ENCODE peak calls at places on chromosomes 16 and 17, in six cellular contexts. Q is trophoblast cell, K is H1, X is H9, C is mesenchymal stem cell, G is neuronal stem cell. S is an unnamed sample.

GRCh38 chr16:66898207-66898606 is 17.9 kb downstream of the PDP2 start:
- DNase-seq in Q (no peak), K (no peak), X (no peak), C (peak), G (no peak), S (peak)

GRCh38 chr17:49815761-49816281 is 27.3 kb downstream of the KAT7 start:
- DNase-seq in Q (no peak), K (no peak), X (peak), C (no peak), G (peak), S (no peak)

GRCh38 chr17:68519911-68520310 is 7.7 kb downstream of the PRKAR1A start:
- DNase-seq in Q (no peak), K (no peak), X (no peak), C (no peak), G (no peak), S (no peak)

GRCh38 chr17:43212641-43213490 is 1.2 kb downstream of the TMEM106A start:
- DNase-seq in Q (peak), K (no peak), X (no peak), C (no peak), G (no peak), S (no peak)

GRCh38 chr16:23114131-23114904 is 34.9 kb downstream of the USP31 start:
- DNase-seq in Q (no peak), K (no peak), X (no peak), C (no peak), G (no peak), S (no peak)

GRCh38 chr17:19945009-19945650 is 32.5 kb downstream of the AKAP10 start:
- DNase-seq in Q (no peak), K (no peak), X (no peak), C (no peak), G (no peak), S (no peak)

GRCh38 chr17:56891751-56892150 is 22.1 kb downstream of the TRIM25 start:
- DNase-seq in Q (peak), K (peak), X (peak), C (no peak), G (no peak), S (no peak)

GRCh38 chr17:76104140-76104895 is 731 bp upstream of the EXOC7 start:
- DNase-seq in Q (no peak), K (no peak), X (no peak), C (no peak), G (no peak), S (no peak)

GRCh38 chr16:77860944-77861343 is 72.6 kb downstream of the VAT1L start:
- DNase-seq in Q (no peak), K (no peak), X (no peak), C (no peak), G (no peak), S (no peak)

GRCh38 chr17:40345161-40346034 is 19.1 kb downstream of the GJD3 start:
- DNase-seq in Q (peak), K (peak), X (peak), C (peak), G (peak), S (peak)

GRCh38 chr16:12231666-12232065 is 255.1 kb downstream of the SNX29 start:
- DNase-seq in Q (no peak), K (no peak), X (no peak), C (peak), G (no peak), S (peak)

GRCh38 chr16:67441289-67441753 is 10.4 kb downstream of the HSD11B2 start:
- DNase-seq in Q (no peak), K (no peak), X (no peak), C (no peak), G (no peak), S (no peak)

GRCh38 chr17:55609737-55610201 is 98.5 kb upstream of the SMIM36 start:
- DNase-seq in Q (no peak), K (no peak), X (no peak), C (peak), G (no peak), S (peak)

GRCh38 chr17:27546624-27547300 is 84.2 kb upstream of the LGALS9 start:
- DNase-seq in Q (no peak), K (no peak), X (no peak), C (no peak), G (no peak), S (peak)

GRCh38 chr16:86075488-86075785 is 176.5 kb downstream of the IRF8 start:
- DNase-seq in Q (no peak), K (no peak), X (peak), C (peak), G (no peak), S (peak)

GRCh38 chr17:73182616-73183310 is 10.1 kb upstream of the COG1 start:
- DNase-seq in Q (no peak), K (no peak), X (no peak), C (no peak), G (no peak), S (no peak)

GRCh38 chr16:52825882-52826281 is 226.8 kb downstream of the CHD9NB start:
- DNase-seq in Q (no peak), K (no peak), X (no peak), C (peak), G (no peak), S (no peak)

GRCh38 chr17:76532072-76532651 is 5.3 kb downstream of the CYGB start:
- DNase-seq in Q (peak), K (no peak), X (no peak), C (peak), G (no peak), S (peak)

GRCh38 chr17:74795327-74796020 is 19.3 kb upstream of the NAT9 start:
- DNase-seq in Q (no peak), K (no peak), X (no peak), C (no peak), G (no peak), S (no peak)

GRCh38 chr17:58184308-58184985 is 8.1 kb upstream of the EPX start:
- DNase-seq in Q (no peak), K (no peak), X (peak), C (no peak), G (peak), S (peak)

GRCh38 chr16:53159781-53160436 is 105.1 kb downstream of the CHD9 start:
- DNase-seq in Q (peak), K (peak), X (no peak), C (peak), G (peak), S (peak)

GRCh38 chr17:78537217-78537860 is 39.9 kb downstream of the DNAH17 start:
- DNase-seq in Q (no peak), K (no peak), X (no peak), C (no peak), G (no peak), S (no peak)

GRCh38 chr16:57091200-57091989 is 988 bp upstream of the CPNE2 start:
- DNase-seq in Q (peak), K (peak), X (peak), C (peak), G (no peak), S (peak)

GRCh38 chr17:5526821-5527598 is 40.6 kb downstream of the MIS12 start:
- DNase-seq in Q (peak), K (no peak), X (no peak), C (peak), G (peak), S (peak)

GRCh38 chr16:71537643-71538042 is 11.4 kb downstream of the CHST4 start:
- DNase-seq in Q (peak), K (peak), X (peak), C (peak), G (no peak), S (peak)

GRCh38 chr16:63458842-63459241 is 1422.6 kb upstream of the CDH8 start:
- DNase-seq in Q (no peak), K (no peak), X (no peak), C (peak), G (no peak), S (no peak)

GRCh38 chr16:3188925-3189825 is 1.2 kb downstream of the OR1F1 start:
- DNase-seq in Q (peak), K (peak), X (peak), C (peak), G (no peak), S (peak)

GRCh38 chr16:88930716-88931115 is 46.3 kb downstream of the CBFA2T3 start:
- DNase-seq in Q (no peak), K (no peak), X (no peak), C (no peak), G (no peak), S (no peak)

GRCh38 chr16:82629441-82630027 is 2.8 kb downstream of the CDH13 start:
- DNase-seq in Q (peak), K (no peak), X (no peak), C (peak), G (no peak), S (peak)

GRCh38 chr16:12016166-12016947 is 39.8 kb downstream of the SNX29 start:
- DNase-seq in Q (no peak), K (no peak), X (no peak), C (no peak), G (no peak), S (peak)

GRCh38 chr16:75097941-75098897 is 18.4 kb downstream of the LDHD start:
- DNase-seq in Q (peak), K (no peak), X (no peak), C (no peak), G (no peak), S (no peak)

GRCh38 chr16:50496990-50497389 is 51.2 kb upstream of the NKD1 start:
- DNase-seq in Q (no peak), K (no peak), X (no peak), C (no peak), G (no peak), S (no peak)

GRCh38 chr17:36846410-36847292 is 90.6 kb upstream of the LHX1 start:
- DNase-seq in Q (no peak), K (no peak), X (no peak), C (no peak), G (no peak), S (no peak)
- H2AK5ac ChIP-seq in Q (no peak), K (no peak), X (no peak), C (peak), G (peak), S (no peak)

GRCh38 chr16:87472142-87472778 is 20.6 kb downstream of the ZCCHC14 start:
- DNase-seq in Q (no peak), K (no peak), X (no peak), C (no peak), G (no peak), S (no peak)
- H3K14ac ChIP-seq in Q (no peak), K (no peak), X (no peak), C (no peak), G (peak), S (no peak)

GRCh38 chr16:65888201-65888600 is 478.3 kb upstream of the CDH5 start:
- DNase-seq in Q (no peak), K (no peak), X (no peak), C (no peak), G (no peak), S (no peak)

GRCh38 chr16:65878347-65878746 is 488.1 kb upstream of the CDH5 start:
- DNase-seq in Q (no peak), K (no peak), X (no peak), C (no peak), G (no peak), S (no peak)

GRCh38 chr16:65889533-65889966 is 476.9 kb upstream of the CDH5 start:
- DNase-seq in Q (no peak), K (no peak), X (no peak), C (no peak), G (no peak), S (peak)

DNA sequence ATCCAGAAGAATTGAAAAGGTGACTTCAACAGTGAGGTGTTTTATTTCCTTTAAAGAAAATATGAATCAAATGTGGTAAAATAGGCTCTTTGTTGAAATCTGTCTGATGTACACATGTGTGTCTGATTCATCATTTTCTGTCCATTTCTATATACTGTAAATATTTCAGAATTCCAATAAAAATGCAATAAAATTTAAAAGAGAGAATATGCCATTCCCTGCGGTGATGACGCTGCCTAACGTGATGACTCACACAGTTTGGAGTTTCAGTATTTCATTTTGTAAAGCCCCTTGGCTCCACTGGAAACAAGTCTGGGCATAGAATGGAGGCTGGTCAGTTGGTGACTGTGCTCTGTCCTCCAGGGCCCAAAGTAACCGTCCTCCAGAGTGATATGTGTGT is 482.5 kb upstream of the CDH5 start:
- DNase-seq in Q (no peak), K (no peak), X (no peak), C (no peak), G (no peak), S (peak)
- H2AK5ac ChIP-seq in Q (no peak), K (no peak), X (no peak), C (no peak), G (no peak), S (no peak)

GRCh38 chr16:28842696-28843095 is 3.5 kb downstream of the TUFM start:
- DNase-seq in Q (no peak), K (no peak), X (no peak), C (no peak), G (no peak), S (no peak)
- H3K14ac ChIP-seq in Q (no peak), K (no peak), X (no peak), C (no peak), G (no peak), S (no peak)

DNA sequence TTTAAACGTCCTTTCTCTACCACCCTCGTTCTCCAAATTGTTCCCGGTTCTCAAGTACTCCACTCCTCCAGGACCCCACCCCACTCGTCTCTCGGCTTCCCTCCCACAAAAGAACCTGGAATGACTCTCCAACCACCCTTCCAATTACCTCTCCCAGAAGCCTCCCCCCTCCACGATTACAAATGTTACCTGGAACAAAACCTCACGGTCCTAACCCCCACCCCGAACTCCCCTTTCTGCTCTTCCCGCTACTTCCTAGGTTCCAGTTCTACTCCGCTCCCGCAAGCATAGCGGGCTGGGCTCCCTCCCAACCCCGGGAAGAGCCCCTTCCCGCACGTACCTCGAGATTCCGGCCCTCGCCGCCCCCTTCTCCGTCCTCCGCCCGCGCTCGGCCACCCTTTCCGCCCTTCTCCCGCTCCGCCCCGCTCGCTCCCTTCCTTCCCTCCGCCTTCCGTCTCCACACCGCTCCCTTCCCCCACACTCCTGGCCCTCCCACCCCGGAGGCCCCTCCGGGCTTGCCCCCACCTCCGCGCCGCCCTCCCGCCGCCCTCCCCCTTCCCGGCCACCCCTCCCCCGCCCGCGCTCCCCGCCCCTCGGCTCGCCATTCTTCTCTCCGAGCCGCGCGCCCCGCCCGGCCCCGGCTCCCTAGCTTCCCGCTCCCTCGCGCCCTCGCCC is 502 bp downstream of the CHTF8 start:
- DNase-seq in Q (peak), K (peak), X (peak), C (peak), G (peak), S (peak)
- H2AK5ac ChIP-seq in Q (peak), K (no peak), X (no peak), C (peak), G (peak), S (peak)

DNA sequence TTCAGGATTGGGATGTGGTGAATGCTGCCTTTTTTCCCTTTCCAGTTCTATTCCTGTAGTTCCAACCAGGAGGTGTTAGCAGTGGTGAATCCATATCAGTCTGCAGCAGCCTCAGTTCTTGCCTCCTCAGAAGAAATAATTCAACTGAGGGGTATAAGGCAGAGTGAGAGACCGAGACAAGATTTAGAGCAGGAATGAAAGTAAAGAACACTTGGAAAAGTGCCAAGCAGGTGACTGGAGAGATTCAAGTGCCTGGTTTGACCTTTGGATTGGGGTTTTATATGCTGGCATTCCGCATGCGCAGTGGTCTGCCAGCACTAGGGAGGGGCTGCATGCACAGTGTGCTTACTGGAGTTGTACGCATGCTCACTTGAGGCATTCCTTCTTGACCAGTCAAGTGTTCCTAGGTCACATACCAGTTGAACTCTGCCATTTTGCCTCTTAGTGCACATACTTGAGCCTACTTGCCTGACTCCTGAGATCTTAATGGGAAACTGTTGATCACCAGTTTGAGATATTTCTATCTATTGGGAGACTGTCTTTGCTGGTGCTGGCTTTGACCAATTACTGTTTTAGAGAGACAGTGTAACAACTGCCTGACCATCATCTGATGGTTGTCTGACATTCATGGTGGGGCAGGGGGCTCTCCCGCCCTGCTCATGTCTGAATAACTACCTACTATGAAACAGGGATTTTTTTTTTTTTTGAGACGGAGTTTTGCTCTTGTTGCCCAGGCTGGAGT is 680 bp upstream of the CCL15 start:
- DNase-seq in Q (no peak), K (no peak), X (peak), C (no peak), G (no peak), S (no peak)
- H3K14ac ChIP-seq in Q (no peak), K (no peak), X (no peak), C (no peak), G (no peak), S (no peak)